ENCODE peak calls at places on chromosomes 11 and 22, in six cellular contexts. N, D, O, M, C and S are unnamed samples.

GRCh38 chr22:19419464-19420178 is 11.9 kb downstream of the HIRA start:
- DNase-seq in N (peak), D (no peak), M (no peak), O (no peak), C (no peak), S (no peak)

GRCh38 chr11:66809592-66809991 is 33.6 kb upstream of the RCE1 start:
- DNase-seq in D (no peak), N (no peak), O (no peak), C (no peak), M (no peak), S (no peak)

GRCh38 chr22:28438183-28438778 is 241.4 kb downstream of the TTC28 start:
- DNase-seq in M (no peak), O (no peak), D (no peak), N (no peak), C (no peak), S (no peak)

GRCh38 chr11:103878646-103879045 is 157.8 kb upstream of the DDI1 start:
- DNase-seq in C (no peak), N (no peak), M (no peak), O (no peak), D (no peak), S (no peak)

GRCh38 chr11:1109101-1109917 is 34.6 kb downstream of the MUC2 start:
- DNase-seq in M (no peak), O (peak), D (no peak), N (no peak), C (no peak), S (no peak)

GRCh38 chr11:36041988-36042606 is 98.2 kb downstream of the LDLRAD3 start:
- DNase-seq in D (no peak), O (no peak), M (no peak), N (no peak), C (no peak), S (no peak)

GRCh38 chr22:47148956-47149748 is 386.7 kb downstream of the TBC1D22A start:
- DNase-seq in O (no peak), M (no peak), N (no peak), C (no peak), D (no peak), S (no peak)

GRCh38 chr11:35073691-35074382 is 65.1 kb upstream of the CD44 start:
- DNase-seq in O (no peak), N (no peak), D (no peak), C (no peak), M (no peak), S (no peak)

GRCh38 chr22:24410110-24410856 is 17.1 kb upstream of the ADORA2A start:
- DNase-seq in C (no peak), D (no peak), M (no peak), N (no peak), O (no peak), S (no peak)

GRCh38 chr11:985848-986247 is 50.7 kb downstream of the MUC6 start:
- DNase-seq in D (no peak), M (no peak), N (no peak), C (no peak), O (no peak), S (no peak)

GRCh38 chr11:102377891-102378290 is 30.9 kb downstream of the BIRC2 start:
- DNase-seq in N (no peak), M (no peak), D (no peak), O (no peak), C (no peak), S (no peak)

GRCh38 chr11:64876835-64877341 is 1.5 kb downstream of the EHD1 start:
- DNase-seq in D (peak), N (no peak), M (no peak), O (no peak), C (peak), S (peak)

GRCh38 chr22:25484498-25484897 is 80.0 kb upstream of the GRK3 start:
- DNase-seq in M (no peak), C (no peak), D (no peak), N (no peak), O (no peak), S (no peak)

GRCh38 chr22:46129390-46130041 is 20.8 kb upstream of the PPARA start:
- DNase-seq in M (no peak), O (peak), C (no peak), D (no peak), N (no peak), S (no peak)

GRCh38 chr22:20235453-20235991 is 32.6 kb downstream of the RTN4R start:
- DNase-seq in O (no peak), D (no peak), M (no peak), C (no peak), N (no peak), S (no peak)

GRCh38 chr11:60129853-60130252 is 41.4 kb downstream of the MS4A2 start:
- DNase-seq in M (no peak), D (no peak), C (no peak), O (no peak), N (no peak), S (no peak)

GRCh38 chr11:41273908-41274307 is 185.5 kb downstream of the LRRC4C start:
- DNase-seq in D (no peak), M (no peak), O (no peak), N (no peak), C (no peak), S (no peak)

GRCh38 chr11:95091663-95092062 is 2.0 kb downstream of the ENDOD1 start:
- DNase-seq in M (no peak), O (no peak), C (no peak), D (no peak), N (no peak), S (no peak)

GRCh38 chr22:34567367-34567766 is 498.6 kb upstream of the ISX start:
- DNase-seq in D (no peak), M (no peak), C (no peak), O (no peak), N (no peak), S (no peak)

GRCh38 chr11:66363187-66363601 is 8.4 kb downstream of the SLC29A2 start:
- DNase-seq in N (no peak), C (peak), D (no peak), O (peak), M (no peak), S (no peak)

GRCh38 chr22:37172266-37173245 is 15.5 kb downstream of the C1QTNF6 start:
- DNase-seq in C (no peak), O (no peak), M (no peak), D (no peak), N (no peak), S (no peak)

GRCh38 chr11:102430158-102430836 is 22.3 kb downstream of the TMEM123 start:
- DNase-seq in N (no peak), C (no peak), D (no peak), M (no peak), O (no peak), S (no peak)

GRCh38 chr11:15969701-15970329 is 386.5 kb downstream of the SOX6 start:
- DNase-seq in C (no peak), M (no peak), D (no peak), N (no peak), O (no peak), S (peak)

GRCh38 chr11:62433141-62433543 is 14.3 kb downstream of the SCGB1A1 start:
- DNase-seq in O (no peak), D (no peak), C (no peak), N (no peak), M (no peak), S (no peak)
- H3K27ac ChIP-seq in O (peak), D (peak), C (no peak), N (no peak), M (no peak), S (no peak)

GRCh38 chr11:86571273-86571948 is 101.0 kb downstream of the ME3 start:
- DNase-seq in D (peak), M (peak), C (no peak), O (no peak), N (no peak), S (no peak)
- TF ChIP-seq CTCF in D (peak), M (peak), C (no peak), O (peak), N (no peak), S (no peak)

GRCh38 chr11:110069158-110069737 is 23.9 kb upstream of the ZC3H12C start:
- DNase-seq in M (peak), N (no peak), C (peak), D (no peak), O (peak), S (peak)
- H3K27ac ChIP-seq in M (no peak), N (no peak), C (no peak), D (no peak), O (peak), S (peak)

GRCh38 chr11:120629407-120629806 is 117.9 kb downstream of the GRIK4 start:
- DNase-seq in D (no peak), C (no peak), O (no peak), M (no peak), N (no peak), S (no peak)

GRCh38 chr11:120630100-120630499 is 118.6 kb downstream of the GRIK4 start:
- DNase-seq in O (no peak), M (no peak), D (no peak), C (no peak), N (no peak), S (no peak)

GRCh38 chr11:120633630-120634374 is 122.3 kb downstream of the GRIK4 start:
- DNase-seq in M (no peak), N (no peak), C (no peak), O (no peak), D (no peak), S (no peak)

GRCh38 chr11:120634706-120635105 is 123.2 kb downstream of the GRIK4 start:
- DNase-seq in N (no peak), M (no peak), O (no peak), C (no peak), D (no peak), S (no peak)

GRCh38 chr11:120632579-120632978 is 121.0 kb downstream of the GRIK4 start:
- DNase-seq in M (no peak), C (no peak), N (no peak), O (no peak), D (no peak), S (no peak)
- TF ChIP-seq CTCF in M (peak), C (no peak), N (no peak), O (no peak), D (no peak), S (no peak)

DNA sequence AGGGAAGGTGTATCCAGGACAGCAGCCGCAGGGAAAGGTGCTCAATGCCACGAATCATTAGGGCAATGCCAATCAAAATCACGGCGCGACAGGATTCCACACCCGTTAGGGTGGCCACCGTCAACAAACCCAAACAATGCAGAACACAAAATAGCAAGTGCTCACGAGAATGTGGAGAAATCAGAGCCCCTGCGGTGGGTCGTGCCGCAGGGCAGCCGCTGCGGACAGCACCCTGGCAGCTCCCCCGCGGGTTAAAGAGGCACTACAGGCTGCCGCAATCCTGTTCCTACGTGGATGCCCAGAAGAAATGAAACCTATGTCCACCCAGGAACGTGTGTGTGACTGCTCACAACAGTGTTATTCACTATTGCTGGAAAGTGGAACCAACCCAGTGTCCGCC is 17.1 kb upstream of the TH start:
- DNase-seq in C (no peak), O (no peak), N (no peak), M (no peak), D (no peak), S (no peak)
- H3K27ac ChIP-seq in C (no peak), O (no peak), N (no peak), M (no peak), D (no peak), S (no peak)

GRCh38 chr22:32380991-32381390 is 23.3 kb downstream of the RFPL3 start:
- DNase-seq in M (no peak), N (no peak), D (no peak), C (no peak), O (no peak), S (no peak)

GRCh38 chr22:32375678-32376450 is 18.2 kb downstream of the RFPL3 start:
- DNase-seq in N (no peak), D (no peak), O (no peak), C (no peak), M (no peak), S (no peak)

GRCh38 chr22:32376681-32377080 is 19.0 kb downstream of the RFPL3 start:
- DNase-seq in N (no peak), D (no peak), O (no peak), M (no peak), C (no peak), S (no peak)

GRCh38 chr22:32378703-32379272 is 21.1 kb downstream of the RFPL3 start:
- DNase-seq in C (no peak), M (peak), O (no peak), N (no peak), D (peak), S (peak)
- TF ChIP-seq CTCF in C (peak), M (peak), O (peak), N (no peak), D (peak), S (peak)

GRCh38 chr11:62315416-62315815 is 16.5 kb upstream of the SCGB1D4 start:
- DNase-seq in C (no peak), N (no peak), O (no peak), M (no peak), D (no peak), S (no peak)
- H3K27ac ChIP-seq in C (no peak), N (no peak), O (no peak), M (no peak), D (no peak), S (no peak)

GRCh38 chr11:129699711-129700304 is 115.8 kb upstream of the TMEM45B start:
- DNase-seq in O (no peak), C (no peak), D (no peak), N (no peak), M (no peak), S (no peak)
- TF ChIP-seq CTCF in O (no peak), C (no peak), D (no peak), N (no peak), M (peak), S (no peak)